ENCODE peak calls at places on chromosomes 1 and 21, in ten cellular contexts. B, F, C, R, H, K, G, V, W and D are unnamed samples.

GRCh38 chr1:178768423-178768822 is 43.4 kb downstream of the RALGPS2 start:
- DNase-seq in R (no peak), B (no peak), G (peak), V (no peak), F (no peak), C (no peak), H (no peak), W (no peak), K (peak), D (peak)

GRCh38 chr1:18941221-18942141 is 15.0 kb downstream of the IFFO2 start:
- DNase-seq in W (peak), C (no peak), H (no peak), V (no peak), K (no peak), G (peak), F (no peak), B (no peak), R (no peak), D (peak)

GRCh38 chr1:88237026-88237425 is 447.0 kb upstream of the PKN2 start:
- DNase-seq in R (no peak), W (no peak), B (no peak), C (no peak), K (no peak), V (no peak), H (no peak), F (no peak), G (no peak), D (no peak)

GRCh38 chr1:153945795-153946621 is 510 bp downstream of the DENND4B start:
- DNase-seq in K (peak), H (peak), B (peak), F (no peak), R (peak), C (peak), V (peak), W (peak), G (peak), D (peak)

GRCh38 chr1:218525451-218526197 is 180.5 kb downstream of the TGFB2 start:
- DNase-seq in B (no peak), G (no peak), K (no peak), F (no peak), V (no peak), R (no peak), C (no peak), W (no peak), H (no peak), D (no peak)

GRCh38 chr1:248873993-248874671 is 15.2 kb upstream of the ZNF692 start:
- DNase-seq in B (peak), F (no peak), W (peak), R (peak), H (peak), G (peak), V (peak), K (no peak), C (no peak), D (peak)

GRCh38 chr1:26218906-26219494 is 15.0 kb upstream of the CEP85 start:
- DNase-seq in C (no peak), W (peak), G (no peak), R (no peak), H (peak), B (peak), V (no peak), F (no peak), K (no peak), D (no peak)

GRCh38 chr1:219265026-219265515 is 91.4 kb downstream of the LYPLAL1 start:
- DNase-seq in C (no peak), F (no peak), B (no peak), H (no peak), G (no peak), K (no peak), V (no peak), R (no peak), W (no peak), D (no peak)

GRCh38 chr1:234437423-234438171 is 41.4 kb downstream of the TARBP1 start:
- DNase-seq in B (no peak), H (no peak), G (no peak), C (no peak), V (no peak), F (no peak), R (no peak), K (no peak), W (peak), D (no peak)

GRCh38 chr1:82491301-82491986 is 690.7 kb downstream of the ADGRL2 start:
- DNase-seq in C (no peak), W (no peak), H (no peak), V (no peak), B (no peak), F (no peak), G (no peak), K (no peak), R (no peak), D (no peak)

GRCh38 chr1:4561213-4561612 is 93.2 kb upstream of the AJAP1 start:
- DNase-seq in G (peak), B (no peak), W (no peak), V (no peak), C (no peak), R (no peak), H (no peak), F (no peak), K (no peak), D (no peak)

GRCh38 chr1:70429219-70429618 is 18.2 kb downstream of the CTH start:
- DNase-seq in K (peak), H (no peak), G (no peak), B (no peak), C (no peak), V (no peak), F (no peak), W (no peak), R (no peak), D (no peak)

GRCh38 chr1:109479311-109479710 is 4.4 kb upstream of the ATXN7L2 start:
- DNase-seq in R (no peak), H (no peak), B (no peak), V (no peak), K (no peak), C (no peak), G (peak), W (no peak), F (no peak), D (no peak)

GRCh38 chr1:52288286-52288685 is 77.7 kb downstream of the CC2D1B start:
- DNase-seq in C (no peak), W (no peak), V (no peak), G (no peak), R (no peak), H (no peak), F (no peak), B (no peak), K (peak), D (no peak)

GRCh38 chr1:151056149-151056548 is 3.3 kb downstream of the CDC42SE1 start:
- DNase-seq in V (no peak), G (no peak), H (no peak), B (no peak), K (no peak), W (no peak), F (no peak), R (peak), C (no peak), D (no peak)

GRCh38 chr1:151723726-151724370 is 2.5 kb downstream of the RIIAD1 start:
- DNase-seq in R (no peak), V (no peak), G (no peak), B (no peak), H (no peak), K (no peak), C (no peak), W (no peak), F (no peak), D (no peak)

GRCh38 chr1:24987424-24987823 is 57.3 kb upstream of the RUNX3 start:
- DNase-seq in B (no peak), H (no peak), G (no peak), F (no peak), K (no peak), V (no peak), W (no peak), C (no peak), R (no peak), D (no peak)

GRCh38 chr1:205834751-205835150 is 15.2 kb downstream of the PM20D1 start:
- DNase-seq in V (no peak), C (no peak), B (no peak), W (no peak), R (no peak), G (no peak), K (no peak), F (no peak), H (no peak), D (no peak)

GRCh38 chr1:113980120-113980519 is 846 bp downstream of the OLFML3 start:
- DNase-seq in W (peak), R (no peak), H (peak), V (no peak), B (peak), K (no peak), C (peak), G (no peak), F (no peak), D (peak)

GRCh38 chr21:46637952-46638746 is 2.7 kb downstream of the PRMT2 start:
- DNase-seq in G (no peak), H (no peak), R (no peak), W (no peak), C (no peak), K (peak), F (no peak), V (no peak), B (no peak), D (no peak)

GRCh38 chr1:169526998-169527397 is 41.3 kb upstream of the SLC19A2 start:
- DNase-seq in G (no peak), B (no peak), H (no peak), W (no peak), R (no peak), F (no peak), C (no peak), V (no peak), K (no peak), D (no peak)

GRCh38 chr1:116911779-116912469 is 2.2 kb downstream of the PTGFRN start:
- DNase-seq in G (no peak), V (no peak), F (no peak), H (no peak), W (no peak), R (no peak), K (no peak), C (no peak), B (no peak), D (no peak)

GRCh38 chr1:19317126-19317910 is 5.2 kb downstream of the SLC66A1 start:
- DNase-seq in B (no peak), W (no peak), G (peak), K (no peak), V (no peak), R (no peak), H (no peak), C (no peak), F (peak), D (no peak)

GRCh38 chr1:209648931-209649776 is 3.1 kb downstream of the LAMB3 start:
- DNase-seq in B (no peak), K (peak), G (no peak), R (no peak), C (no peak), H (no peak), W (peak), F (no peak), V (no peak), D (peak)

GRCh38 chr1:209512821-209513220 is 70.7 kb upstream of the CAMK1G start:
- DNase-seq in G (no peak), C (no peak), W (no peak), V (no peak), R (no peak), K (no peak), F (no peak), H (no peak), B (no peak), D (no peak)

GRCh38 chr21:34884346-34884929 is 164.7 kb downstream of the RUNX1 start:
- DNase-seq in C (no peak), K (no peak), H (no peak), W (no peak), R (no peak), B (no peak), F (no peak), V (no peak), G (no peak), D (no peak)

GRCh38 chr1:54995835-54996234 is 2.9 kb upstream of the BSND start:
- DNase-seq in B (no peak), W (no peak), H (no peak), G (no peak), V (no peak), F (no peak), K (no peak), R (peak), C (no peak), D (no peak)

GRCh38 chr1:238484121-238484520 is 593.4 kb upstream of the ZP4 start:
- DNase-seq in V (no peak), B (no peak), G (no peak), H (no peak), W (no peak), K (no peak), C (no peak), F (no peak), R (no peak), D (no peak)

GRCh38 chr1:200252526-200252925 is 157.3 kb downstream of the ZNF281 start:
- DNase-seq in R (no peak), H (no peak), G (no peak), V (no peak), K (no peak), B (no peak), F (no peak), W (no peak), C (no peak), D (no peak)

GRCh38 chr21:41304068-41304720 is 12.4 kb upstream of the FAM3B start:
- DNase-seq in G (no peak), H (no peak), W (no peak), V (no peak), R (no peak), F (no peak), K (no peak), C (no peak), B (no peak), D (no peak)

GRCh38 chr1:198660341-198661056 is 21.7 kb downstream of the PTPRC start:
- DNase-seq in C (no peak), K (no peak), F (no peak), G (no peak), V (no peak), B (no peak), W (no peak), H (no peak), R (peak), D (no peak)

GRCh38 chr1:241271427-241271826 is 85.6 kb downstream of the RGS7 start:
- DNase-seq in F (no peak), C (peak), V (no peak), H (no peak), B (no peak), K (no peak), G (no peak), W (no peak), R (no peak), D (no peak)

DNA sequence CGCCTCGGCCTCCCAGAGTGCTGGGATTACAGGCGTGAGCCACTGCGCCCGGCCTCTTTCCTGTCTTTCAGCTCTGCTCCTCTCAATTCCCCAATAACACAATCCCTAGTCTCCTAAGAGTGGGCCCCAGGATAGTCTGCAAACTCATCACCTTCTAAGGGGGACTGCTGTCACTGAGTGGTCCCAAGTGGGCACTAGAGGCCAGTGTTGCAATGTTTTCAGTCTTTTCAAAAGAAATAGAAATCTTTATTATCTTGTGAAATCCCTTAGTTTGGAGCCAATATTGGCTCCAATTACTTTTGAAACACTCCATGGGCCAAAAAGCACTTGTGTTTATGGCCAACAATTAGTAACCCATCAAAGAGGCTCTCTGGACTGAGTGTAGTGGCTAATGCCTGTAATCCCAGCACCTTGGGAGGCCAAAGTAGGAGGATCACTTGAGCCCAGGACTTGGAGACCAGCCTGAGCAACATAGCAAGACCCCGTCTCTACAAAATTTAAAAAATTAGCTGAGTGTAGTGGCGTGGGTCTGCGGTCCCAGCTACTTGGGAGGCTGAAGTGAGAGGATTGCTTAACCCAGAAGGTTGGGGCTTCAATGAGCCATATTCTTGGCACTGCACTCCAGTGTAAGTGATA is 28.6 kb upstream of the ZNF697 start:
- DNase-seq in H (no peak), G (no peak), B (no peak), R (no peak), F (no peak), V (peak), K (no peak), C (no peak), W (peak), D (peak)
- H3K27ac ChIP-seq in H (no peak), G (no peak), B (peak), R (no peak), F (peak), V (peak), K (no peak), C (no peak), W (peak), D (no peak)

DNA sequence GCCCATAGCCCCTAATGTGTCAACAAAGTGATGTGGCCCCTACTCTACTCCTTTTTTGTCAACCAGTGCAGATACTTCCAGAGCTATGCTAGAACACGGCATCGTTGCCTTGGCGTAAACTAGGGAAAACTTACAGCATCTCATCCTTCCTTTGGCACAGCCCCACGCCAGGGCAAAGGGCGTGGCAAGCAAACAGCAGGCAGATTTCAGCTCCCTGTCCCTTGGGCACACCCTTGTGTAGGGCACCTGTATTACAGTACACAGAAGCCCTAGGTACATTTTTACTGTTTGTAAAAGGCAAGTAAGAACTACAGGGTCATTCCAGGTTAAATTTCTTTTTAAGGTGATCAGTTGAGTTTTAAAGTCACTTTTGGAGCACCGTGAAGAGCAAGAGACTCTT is 29.3 kb downstream of the PRDX6 start:
- DNase-seq in F (no peak), V (no peak), G (peak), C (no peak), B (no peak), R (no peak), K (no peak), H (no peak), W (peak), D (no peak)
- H3K27ac ChIP-seq in F (peak), V (peak), G (no peak), C (peak), B (no peak), R (no peak), K (peak), H (no peak), W (no peak), D (no peak)

GRCh38 chr1:16186655-16187235 is 25.7 kb downstream of the ARHGEF19 start:
- DNase-seq in K (no peak), W (no peak), R (no peak), B (no peak), G (no peak), F (no peak), C (no peak), V (no peak), H (no peak), D (no peak)

GRCh38 chr1:16181887-16182719 is 26.2 kb upstream of the EPHA2 start:
- DNase-seq in H (peak), G (peak), B (peak), C (peak), R (no peak), V (peak), F (peak), K (peak), W (peak), D (peak)

GRCh38 chr1:16184557-16185303 is 27.7 kb downstream of the ARHGEF19 start:
- DNase-seq in V (peak), B (no peak), K (no peak), G (no peak), R (no peak), F (no peak), C (no peak), W (no peak), H (no peak), D (no peak)

GRCh38 chr1:16183157-16183556 is 27.3 kb upstream of the EPHA2 start:
- DNase-seq in H (no peak), F (peak), C (peak), K (peak), V (peak), W (no peak), R (no peak), G (no peak), B (no peak), D (no peak)

DNA sequence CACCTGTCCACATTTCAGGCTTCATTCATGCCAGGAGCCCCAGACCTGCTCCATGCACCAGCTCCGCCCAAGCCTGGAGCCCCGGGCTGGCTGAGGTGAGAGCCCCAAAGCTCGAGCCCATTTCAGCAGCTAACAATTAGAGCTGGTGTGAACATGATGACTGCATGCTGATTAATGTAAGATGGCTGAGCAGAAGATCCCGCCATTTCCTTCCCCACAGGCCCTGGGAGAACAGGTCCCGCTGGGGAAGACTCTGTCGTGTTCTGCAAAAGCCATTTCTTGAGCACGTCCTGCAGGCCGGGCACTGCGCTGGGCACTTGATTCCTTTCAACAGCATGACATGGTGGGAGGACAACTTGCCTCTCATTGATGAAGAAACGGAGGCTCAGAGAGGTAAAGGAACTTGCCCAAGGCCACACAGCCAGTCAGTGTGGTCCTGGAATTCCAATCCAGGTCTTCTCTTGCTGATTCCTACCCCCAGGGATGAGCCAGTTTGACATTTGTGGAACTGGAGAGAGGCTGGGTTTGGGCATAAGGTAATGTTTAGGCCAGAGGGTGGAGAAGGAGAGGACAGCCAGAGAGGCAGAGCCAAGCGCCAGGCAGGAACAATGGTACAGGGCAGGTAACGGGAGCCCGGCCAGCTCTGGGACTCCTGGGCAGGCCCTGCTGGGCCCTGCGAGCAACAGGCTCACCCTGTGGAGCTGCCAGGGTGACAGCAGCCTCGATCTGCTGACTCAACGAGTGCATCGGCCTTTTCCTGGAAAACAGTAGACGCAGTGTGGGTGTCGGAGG is 28.1 kb upstream of the EPHA2 start:
- DNase-seq in G (no peak), R (no peak), K (no peak), F (no peak), V (peak), W (no peak), B (no peak), H (no peak), C (no peak), D (no peak)
- H3K27ac ChIP-seq in G (no peak), R (no peak), K (no peak), F (peak), V (no peak), W (no peak), B (peak), H (no peak), C (no peak), D (no peak)

GRCh38 chr21:39012314-39013230 is 170.7 kb downstream of the PSMG1 start:
- DNase-seq in V (no peak), B (no peak), R (no peak), H (no peak), C (peak), W (no peak), F (no peak), K (no peak), G (no peak), D (no peak)
- H3K27ac ChIP-seq in V (no peak), B (no peak), R (no peak), H (no peak), C (no peak), W (no peak), F (no peak), K (no peak), G (no peak), D (no peak)

GRCh38 chr21:39822042-39822441 is 45.2 kb upstream of the PCP4 start:
- DNase-seq in B (no peak), V (no peak), R (no peak), K (no peak), C (no peak), F (no peak), W (no peak), H (no peak), G (no peak), D (no peak)

GRCh38 chr21:39818557-39818956 is 48.7 kb upstream of the PCP4 start:
- DNase-seq in V (no peak), G (no peak), F (no peak), B (no peak), H (no peak), W (no peak), R (no peak), C (no peak), K (no peak), D (no peak)
- H3K27ac ChIP-seq in V (no peak), G (no peak), F (no peak), B (no peak), H (no peak), W (no peak), R (no peak), C (no peak), K (no peak), D (no peak)

GRCh38 chr1:245860681-245861552 is 646.2 kb downstream of the SMYD3 start:
- DNase-seq in G (no peak), K (peak), C (no peak), W (peak), F (no peak), H (no peak), V (no peak), B (no peak), R (no peak), D (no peak)
- H3K27ac ChIP-seq in G (no peak), K (no peak), C (no peak), W (peak), F (no peak), H (no peak), V (peak), B (no peak), R (no peak), D (no peak)

GRCh38 chr1:230083053-230083452 is 16.0 kb downstream of the GALNT2 start:
- DNase-seq in F (no peak), K (no peak), B (no peak), W (no peak), C (no peak), G (no peak), V (no peak), H (no peak), R (no peak), D (no peak)
- H3K27ac ChIP-seq in F (peak), K (peak), B (no peak), W (no peak), C (no peak), G (no peak), V (no peak), H (no peak), R (no peak), D (no peak)

GRCh38 chr1:2298685-2299673 is 70.9 kb downstream of the SKI start:
- DNase-seq in C (peak), H (peak), V (peak), K (no peak), R (no peak), B (peak), W (no peak), F (no peak), G (no peak), D (no peak)
- H3K27ac ChIP-seq in C (peak), H (peak), V (peak), K (no peak), R (peak), B (peak), W (no peak), F (no peak), G (no peak), D (no peak)